ENCODE peak calls at places on chromosomes 3 and 15, in five cellular contexts. One of them, this sample, is unnamed.

GRCh38 chr3:179791793-179792192 is 139.0 kb downstream of the USP13 start:
- DNase-seq in esophagus squamous epithelium: no peak
- DNase-seq in ovary: no peak
- DNase-seq in tibial artery: no peak
- DNase-seq in sigmoid colon: no peak
- DNase-seq in this sample: no peak

GRCh38 chr3:57971975-57972374 is 36.2 kb upstream of the FLNB start:
- DNase-seq in sigmoid colon: no peak
- DNase-seq in tibial artery: no peak
- DNase-seq in ovary: no peak
- DNase-seq in esophagus squamous epithelium: no peak
- DNase-seq in this sample: no peak

GRCh38 chr15:27341780-27342343 is 370.9 kb downstream of the GABRG3 start:
- DNase-seq in ovary: no peak
- DNase-seq in esophagus squamous epithelium: no peak
- DNase-seq in tibial artery: no peak
- DNase-seq in sigmoid colon: no peak
- DNase-seq in this sample: no peak

GRCh38 chr3:197554562-197555280 is 1.0 kb downstream of the BDH1 start:
- DNase-seq in sigmoid colon: peak; percentile 98
- DNase-seq in tibial artery: peak; percentile 98
- DNase-seq in ovary: peak; percentile 96
- DNase-seq in esophagus squamous epithelium: peak; percentile 69
- DNase-seq in this sample: peak; percentile 94

GRCh38 chr15:40277472-40277871 is 5.4 kb downstream of the ANKRD63 start:
- DNase-seq in tibial artery: no peak
- DNase-seq in sigmoid colon: no peak
- DNase-seq in ovary: no peak
- DNase-seq in esophagus squamous epithelium: no peak
- DNase-seq in this sample: no peak

GRCh38 chr15:74892931-74893330 is 3.1 kb downstream of the MPI start:
- DNase-seq in ovary: no peak
- DNase-seq in sigmoid colon: no peak
- DNase-seq in esophagus squamous epithelium: no peak
- DNase-seq in tibial artery: no peak
- DNase-seq in this sample: no peak

GRCh38 chr3:30597131-30597768 is 9.2 kb upstream of the TGFBR2 start:
- DNase-seq in tibial artery: no peak
- DNase-seq in ovary: no peak
- DNase-seq in esophagus squamous epithelium: no peak
- DNase-seq in sigmoid colon: no peak
- DNase-seq in this sample: no peak

GRCh38 chr3:128992926-128993460 is 883 bp downstream of the CFAP92 start:
- DNase-seq in tibial artery: no peak
- DNase-seq in esophagus squamous epithelium: no peak
- DNase-seq in ovary: no peak
- DNase-seq in sigmoid colon: peak; percentile 61
- DNase-seq in this sample: no peak

GRCh38 chr3:128076783-128077624 is 24.8 kb downstream of the SEC61A1 start:
- DNase-seq in esophagus squamous epithelium: no peak
- DNase-seq in tibial artery: no peak
- DNase-seq in ovary: no peak
- DNase-seq in sigmoid colon: no peak
- DNase-seq in this sample: peak; percentile 55

GRCh38 chr3:159499031-159499793 is 489.4 kb upstream of the IL12A start:
- DNase-seq in tibial artery: no peak
- DNase-seq in ovary: no peak
- DNase-seq in sigmoid colon: no peak
- DNase-seq in esophagus squamous epithelium: no peak
- DNase-seq in this sample: no peak

GRCh38 chr15:98904466-98905048 is 103.0 kb downstream of the PGPEP1L start:
- DNase-seq in sigmoid colon: peak; percentile 60
- DNase-seq in esophagus squamous epithelium: no peak
- DNase-seq in ovary: no peak
- DNase-seq in tibial artery: peak; percentile 46
- DNase-seq in this sample: no peak

GRCh38 chr3:42855219-42855546 is 20.5 kb downstream of the CYP8B1 start:
- DNase-seq in ovary: no peak
- DNase-seq in sigmoid colon: no peak
- DNase-seq in tibial artery: no peak
- DNase-seq in esophagus squamous epithelium: no peak
- DNase-seq in this sample: no peak

GRCh38 chr3:105614288-105615030 is 247.8 kb downstream of the ALCAM start:
- DNase-seq in sigmoid colon: no peak
- DNase-seq in ovary: no peak
- DNase-seq in esophagus squamous epithelium: no peak
- DNase-seq in tibial artery: no peak
- DNase-seq in this sample: no peak

GRCh38 chr3:47856669-47857068 is 53.7 kb downstream of the DHX30 start:
- DNase-seq in tibial artery: no peak
- DNase-seq in ovary: peak; percentile 29
- DNase-seq in sigmoid colon: no peak
- DNase-seq in esophagus squamous epithelium: no peak
- DNase-seq in this sample: no peak

GRCh38 chr15:68833734-68834334 is 13.1 kb upstream of the ANP32A start:
- DNase-seq in ovary: no peak
- DNase-seq in esophagus squamous epithelium: no peak
- DNase-seq in sigmoid colon: no peak
- DNase-seq in tibial artery: no peak
- DNase-seq in this sample: no peak

GRCh38 chr3:73319179-73319769 is 257.8 kb downstream of the EBLN2 start:
- DNase-seq in sigmoid colon: peak; percentile 65
- DNase-seq in tibial artery: no peak
- DNase-seq in ovary: no peak
- DNase-seq in esophagus squamous epithelium: no peak
- DNase-seq in this sample: no peak

GRCh38 chr15:96285306-96285705 is 45.2 kb upstream of the NR2F2 start:
- DNase-seq in sigmoid colon: no peak
- DNase-seq in ovary: peak; percentile 66
- DNase-seq in esophagus squamous epithelium: no peak
- DNase-seq in tibial artery: no peak
- DNase-seq in this sample: no peak

GRCh38 chr3:126083913-126084514 is at the start of gene SLC41A3:
- DNase-seq in esophagus squamous epithelium: peak; percentile 41
- DNase-seq in sigmoid colon: peak; percentile 94
- DNase-seq in ovary: peak; percentile 90
- DNase-seq in tibial artery: peak; percentile 96
- DNase-seq in this sample: peak; percentile 93

GRCh38 chr3:16388850-16389411 is 123.9 kb downstream of the OXNAD1 start:
- DNase-seq in esophagus squamous epithelium: no peak
- DNase-seq in tibial artery: no peak
- DNase-seq in ovary: no peak
- DNase-seq in sigmoid colon: no peak
- DNase-seq in this sample: no peak

GRCh38 chr15:62895905-62896316 is 146.6 kb upstream of the TPM1 start:
- DNase-seq in ovary: no peak
- DNase-seq in tibial artery: no peak
- DNase-seq in sigmoid colon: no peak
- DNase-seq in esophagus squamous epithelium: no peak
- DNase-seq in this sample: no peak

GRCh38 chr3:86890997-86891396 is 100.0 kb downstream of the VGLL3 start:
- DNase-seq in esophagus squamous epithelium: no peak
- DNase-seq in ovary: no peak
- DNase-seq in sigmoid colon: no peak
- DNase-seq in tibial artery: no peak
- DNase-seq in this sample: no peak

GRCh38 chr3:188243124-188243795 is 89.3 kb downstream of the LPP start:
- DNase-seq in tibial artery: no peak
- DNase-seq in esophagus squamous epithelium: no peak
- DNase-seq in sigmoid colon: no peak
- DNase-seq in ovary: no peak
- DNase-seq in this sample: no peak

GRCh38 chr15:62528505-62528904 is 363.4 kb upstream of the C2CD4B start:
- DNase-seq in sigmoid colon: no peak
- DNase-seq in tibial artery: no peak
- DNase-seq in ovary: no peak
- DNase-seq in esophagus squamous epithelium: no peak
- DNase-seq in this sample: no peak

GRCh38 chr3:105594219-105594618 is 227.5 kb downstream of the ALCAM start:
- DNase-seq in tibial artery: no peak
- DNase-seq in esophagus squamous epithelium: no peak
- DNase-seq in sigmoid colon: no peak
- DNase-seq in ovary: no peak
- DNase-seq in this sample: no peak

GRCh38 chr15:31440754-31441298 is 114.2 kb downstream of the KLF13 start:
- DNase-seq in tibial artery: peak; percentile 82
- DNase-seq in esophagus squamous epithelium: no peak
- DNase-seq in ovary: peak; percentile 78
- DNase-seq in sigmoid colon: peak; percentile 82
- DNase-seq in this sample: peak; percentile 67

GRCh38 chr3:18447720-18448119 is 22.6 kb upstream of the SATB1 start:
- DNase-seq in sigmoid colon: no peak
- DNase-seq in tibial artery: no peak
- DNase-seq in ovary: no peak
- DNase-seq in esophagus squamous epithelium: no peak
- DNase-seq in this sample: no peak

GRCh38 chr3:192445768-192446644 is 281.3 kb downstream of the FGF12 start:
- DNase-seq in sigmoid colon: no peak
- DNase-seq in tibial artery: no peak
- DNase-seq in esophagus squamous epithelium: no peak
- DNase-seq in ovary: no peak
- DNase-seq in this sample: no peak

GRCh38 chr3:79204351-79204750 is 563.4 kb downstream of the ROBO1 start:
- DNase-seq in esophagus squamous epithelium: no peak
- DNase-seq in ovary: no peak
- DNase-seq in sigmoid colon: no peak
- DNase-seq in tibial artery: no peak
- DNase-seq in this sample: no peak

GRCh38 chr3:79199966-79200365 is 567.8 kb downstream of the ROBO1 start:
- DNase-seq in esophagus squamous epithelium: no peak
- DNase-seq in ovary: no peak
- DNase-seq in tibial artery: no peak
- DNase-seq in sigmoid colon: no peak
- DNase-seq in this sample: no peak

GRCh38 chr3:79202471-79203143 is 565.2 kb downstream of the ROBO1 start:
- DNase-seq in ovary: no peak
- DNase-seq in tibial artery: no peak
- DNase-seq in sigmoid colon: no peak
- DNase-seq in esophagus squamous epithelium: no peak
- DNase-seq in this sample: no peak

GRCh38 chr3:79200456-79200855 is 567.3 kb downstream of the ROBO1 start:
- DNase-seq in esophagus squamous epithelium: no peak
- DNase-seq in sigmoid colon: no peak
- DNase-seq in tibial artery: no peak
- DNase-seq in ovary: no peak
- DNase-seq in this sample: no peak

DNA sequence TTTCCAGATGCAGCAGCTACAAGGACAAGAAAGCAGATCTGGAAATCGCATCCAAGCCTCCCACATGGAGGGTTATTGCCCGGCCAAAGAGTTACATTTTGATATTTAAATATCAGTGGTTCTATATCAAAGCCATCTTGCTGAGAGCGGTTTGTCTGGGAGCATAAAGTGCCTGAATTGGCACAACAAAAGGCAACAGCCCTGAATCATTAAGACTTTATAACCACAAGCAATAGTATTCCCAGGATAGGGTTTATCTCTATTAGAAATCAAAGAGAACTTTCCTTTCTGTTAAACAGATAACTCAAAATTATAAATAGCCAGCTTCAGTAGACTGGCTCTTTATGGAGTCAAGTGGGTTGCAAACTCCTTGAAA is 564.7 kb downstream of the ROBO1 start:
- DNase-seq in tibial artery: no peak
- DNase-seq in esophagus squamous epithelium: no peak
- DNase-seq in ovary: no peak
- DNase-seq in sigmoid colon: no peak
- DNase-seq in this sample: no peak
- H3K4me3 ChIP-seq in tibial artery: no peak overlapping the region
- H3K4me3 ChIP-seq in esophagus squamous epithelium: no peak overlapping the region
- H3K4me3 ChIP-seq in ovary: no peak overlapping the region
- H3K4me3 ChIP-seq in sigmoid colon: no peak overlapping the region
- H3K4me3 ChIP-seq in this sample: no peak overlapping the region

GRCh38 chr15:87099916-87100315 is 1020.2 kb downstream of the AGBL1 start:
- DNase-seq in esophagus squamous epithelium: no peak
- DNase-seq in sigmoid colon: no peak
- DNase-seq in ovary: no peak
- DNase-seq in tibial artery: no peak
- DNase-seq in this sample: no peak
- TF ChIP-seq CTCF in esophagus squamous epithelium: no peak
- TF ChIP-seq CTCF in sigmoid colon: no peak
- TF ChIP-seq CTCF in ovary: no peak
- TF ChIP-seq CTCF in tibial artery: no peak
- TF ChIP-seq CTCF in this sample: no peak

DNA sequence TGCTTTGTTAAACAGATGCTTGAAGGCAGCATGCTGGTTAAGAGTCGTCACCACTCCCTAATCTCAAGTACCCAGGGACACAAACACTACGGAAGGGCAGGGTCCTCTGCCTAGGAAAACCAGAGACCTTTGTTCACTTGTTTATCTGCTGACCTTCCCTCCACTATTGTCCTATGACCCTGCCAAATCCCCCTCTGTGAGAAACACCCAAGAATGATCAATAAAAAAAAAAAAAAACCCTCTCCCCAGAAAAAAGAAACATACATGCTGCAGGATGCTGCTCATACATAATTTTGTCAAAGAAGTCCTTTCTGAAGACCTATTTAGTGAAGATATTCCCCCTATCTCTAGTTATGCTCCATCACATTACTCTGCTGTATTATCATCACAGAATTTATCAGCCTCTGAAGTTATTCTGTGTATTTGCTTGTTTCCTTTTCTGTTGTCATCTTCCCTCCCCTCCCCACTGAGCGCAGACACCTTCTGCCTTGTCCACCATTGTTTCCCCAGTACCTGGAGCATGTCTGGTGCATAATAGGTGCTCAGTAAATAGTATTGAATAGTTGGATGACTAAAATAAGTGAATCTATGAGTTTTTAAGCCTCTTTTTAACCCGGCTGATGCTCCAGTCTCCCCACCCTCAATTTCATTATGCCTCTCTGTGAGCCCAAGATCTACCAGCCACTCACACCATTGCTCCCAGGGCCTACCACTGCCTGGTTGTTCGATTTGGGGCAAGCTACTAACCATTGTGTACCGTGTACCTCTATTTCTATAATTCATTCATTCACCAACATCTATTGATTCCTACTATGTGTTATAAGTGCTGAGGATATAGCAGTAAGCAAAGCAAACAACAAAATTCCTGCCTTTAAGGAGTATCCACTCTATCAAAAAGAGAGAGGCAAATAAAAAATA is 4.0 kb upstream of the TM4SF1 start:
- DNase-seq in tibial artery: no peak
- DNase-seq in ovary: no peak
- DNase-seq in esophagus squamous epithelium: no peak
- DNase-seq in sigmoid colon: no peak
- DNase-seq in this sample: no peak
- H3K4me1 ChIP-seq in tibial artery: peaks cover 10% of the 10 kb centered on the region
- H3K4me1 ChIP-seq in ovary: peaks cover 4% of the 10 kb centered on the region
- H3K4me1 ChIP-seq in esophagus squamous epithelium: peaks cover 31% of the 10 kb centered on the region
- H3K4me1 ChIP-seq in sigmoid colon: no peaks in the 10 kb centered on the region
- H3K4me1 ChIP-seq in this sample: peaks cover 50% of the 10 kb centered on the region

DNA sequence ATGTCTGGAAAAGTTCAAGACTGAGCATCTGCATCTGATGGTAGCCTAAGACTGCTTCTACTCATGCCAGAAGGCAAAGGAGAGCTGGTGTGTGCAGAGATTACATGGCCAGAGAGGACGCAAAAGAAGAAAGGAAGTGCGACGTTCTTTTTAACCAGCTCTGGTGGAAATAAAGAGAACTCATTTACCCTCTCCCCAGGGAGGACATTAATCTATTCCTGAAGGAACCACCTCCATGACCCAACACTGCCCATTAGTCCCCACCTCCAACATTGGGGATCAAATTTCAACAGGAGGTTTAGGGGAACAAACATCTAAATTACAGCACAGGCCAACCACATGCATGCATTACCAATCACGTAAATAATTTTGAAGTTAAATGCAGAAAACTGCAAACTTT is 1.5 kb upstream of the NCK1 start:
- DNase-seq in tibial artery: no peak
- DNase-seq in sigmoid colon: no peak
- DNase-seq in esophagus squamous epithelium: no peak
- DNase-seq in ovary: no peak
- DNase-seq in this sample: no peak
- H3K4me3 ChIP-seq in tibial artery: peak overlapping the region; percentile 76
- H3K4me3 ChIP-seq in sigmoid colon: peak overlapping the region; percentile 92
- H3K4me3 ChIP-seq in esophagus squamous epithelium: no peak overlapping the region
- H3K4me3 ChIP-seq in ovary: peak overlapping the region; percentile 95
- H3K4me3 ChIP-seq in this sample: peak overlapping the region; percentile 97